ENCODE peak calls at places on chromosomes 1 and 21, in nine cellular contexts. W is IMR-90, D is A673, E is mammary epithelial cell, Z is progenitor cell of endocrine pancreas, U is BJ, O is ovary, N is GM12878, R is OCI-LY7. G is an unnamed sample.

GRCh38 chr1:20729990-20730689 is 2.4 kb downstream of the SH2D5 start:
- DNase-seq in W (no peak), D (no peak), E (no peak), Z (no peak), U (no peak), O (no peak), N (no peak), R (no peak), G (peak)

GRCh38 chr1:45953934-45954333 is 150.5 kb downstream of the MAST2 start:
- DNase-seq in W (peak), D (no peak), E (no peak), Z (no peak), U (no peak), O (no peak), N (no peak), R (no peak), G (no peak)

GRCh38 chr1:69221492-69221990 is 346.2 kb upstream of the LRRC7 start:
- DNase-seq in W (no peak), D (peak), E (no peak), Z (no peak), U (no peak), O (no peak), N (no peak), R (no peak), G (no peak)

GRCh38 chr1:13828454-13829151 is 128.6 kb downstream of the PRDM2 start:
- DNase-seq in W (no peak), D (no peak), E (no peak), Z (peak), U (no peak), O (peak), N (no peak), R (peak), G (peak)

GRCh38 chr1:9798236-9799130 is 25.3 kb downstream of the CLSTN1 start:
- DNase-seq in W (peak), D (no peak), E (peak), Z (no peak), U (peak), O (peak), N (no peak), R (no peak), G (no peak)

GRCh38 chr1:75345538-75346292 is 211.5 kb downstream of the LHX8 start:
- DNase-seq in W (no peak), D (peak), E (peak), Z (no peak), U (no peak), O (no peak), N (no peak), R (no peak), G (no peak)

GRCh38 chr1:8374812-8375211 is 56.9 kb downstream of the SLC45A1 start:
- DNase-seq in W (peak), D (peak), E (peak), Z (no peak), U (no peak), O (no peak), N (no peak), R (peak), G (no peak)

GRCh38 chr1:81179239-81179638 is 621.5 kb upstream of the ADGRL2 start:
- DNase-seq in W (peak), D (no peak), E (peak), Z (no peak), U (peak), O (no peak), N (no peak), R (no peak), G (no peak)

GRCh38 chr1:235843458-235843857 is 23.2 kb downstream of the LYST start:
- DNase-seq in W (peak), D (peak), E (peak), Z (no peak), U (no peak), O (no peak), N (no peak), R (peak), G (peak)

GRCh38 chr1:167447521-167448136 is 70.7 kb downstream of the CD247 start:
- DNase-seq in W (no peak), D (no peak), E (peak), Z (no peak), U (no peak), O (no peak), N (no peak), R (peak), G (no peak)

GRCh38 chr21:38325761-38326420 is 69.1 kb downstream of the KCNJ15 start:
- DNase-seq in W (no peak), D (no peak), E (no peak), Z (no peak), U (no peak), O (no peak), N (no peak), R (no peak), G (no peak)
- TF ChIP-seq CTCF in W (no peak), D (no peak), E (no peak), Z (no peak), U (no peak), O (no peak), N (no peak), R (no peak), G (no peak)

GRCh38 chr1:152741656-152742055 is 16.2 kb upstream of the KPRP start:
- DNase-seq in W (no peak), D (no peak), E (no peak), Z (no peak), U (no peak), O (no peak), N (no peak), R (no peak), G (no peak)

GRCh38 chr1:152745765-152746444 is 11.9 kb upstream of the KPRP start:
- DNase-seq in W (no peak), D (no peak), E (no peak), Z (no peak), U (no peak), O (no peak), N (no peak), R (no peak), G (no peak)

GRCh38 chr1:152743371-152744145 is 14.3 kb upstream of the KPRP start:
- DNase-seq in W (peak), D (no peak), E (peak), Z (no peak), U (no peak), O (no peak), N (no peak), R (no peak), G (no peak)

GRCh38 chr1:152747831-152748230 is 10.0 kb upstream of the KPRP start:
- DNase-seq in W (no peak), D (no peak), E (peak), Z (no peak), U (no peak), O (no peak), N (no peak), R (no peak), G (no peak)

GRCh38 chr1:152745289-152745704 is 12.5 kb upstream of the KPRP start:
- DNase-seq in W (peak), D (peak), E (peak), Z (no peak), U (no peak), O (no peak), N (no peak), R (peak), G (no peak)
- TF ChIP-seq CTCF in W (no peak), D (peak), E (peak), Z (no peak), U (no peak), O (no peak), N (peak), R (peak), G (no peak)

GRCh38 chr1:54975709-54976108 is 4.7 kb upstream of the TMEM61 start:
- DNase-seq in W (no peak), D (no peak), E (no peak), Z (no peak), U (no peak), O (no peak), N (no peak), R (no peak), G (peak)

GRCh38 chr1:54972436-54972835 is 8.0 kb upstream of the TMEM61 start:
- DNase-seq in W (no peak), D (no peak), E (no peak), Z (no peak), U (no peak), O (no peak), N (no peak), R (no peak), G (peak)

GRCh38 chr1:54970901-54971300 is 9.5 kb upstream of the TMEM61 start:
- DNase-seq in W (no peak), D (no peak), E (peak), Z (no peak), U (no peak), O (no peak), N (no peak), R (no peak), G (no peak)

GRCh38 chr1:54971317-54971791 is 9.1 kb upstream of the TMEM61 start:
- DNase-seq in W (peak), D (no peak), E (peak), Z (no peak), U (no peak), O (no peak), N (peak), R (no peak), G (peak)

DNA sequence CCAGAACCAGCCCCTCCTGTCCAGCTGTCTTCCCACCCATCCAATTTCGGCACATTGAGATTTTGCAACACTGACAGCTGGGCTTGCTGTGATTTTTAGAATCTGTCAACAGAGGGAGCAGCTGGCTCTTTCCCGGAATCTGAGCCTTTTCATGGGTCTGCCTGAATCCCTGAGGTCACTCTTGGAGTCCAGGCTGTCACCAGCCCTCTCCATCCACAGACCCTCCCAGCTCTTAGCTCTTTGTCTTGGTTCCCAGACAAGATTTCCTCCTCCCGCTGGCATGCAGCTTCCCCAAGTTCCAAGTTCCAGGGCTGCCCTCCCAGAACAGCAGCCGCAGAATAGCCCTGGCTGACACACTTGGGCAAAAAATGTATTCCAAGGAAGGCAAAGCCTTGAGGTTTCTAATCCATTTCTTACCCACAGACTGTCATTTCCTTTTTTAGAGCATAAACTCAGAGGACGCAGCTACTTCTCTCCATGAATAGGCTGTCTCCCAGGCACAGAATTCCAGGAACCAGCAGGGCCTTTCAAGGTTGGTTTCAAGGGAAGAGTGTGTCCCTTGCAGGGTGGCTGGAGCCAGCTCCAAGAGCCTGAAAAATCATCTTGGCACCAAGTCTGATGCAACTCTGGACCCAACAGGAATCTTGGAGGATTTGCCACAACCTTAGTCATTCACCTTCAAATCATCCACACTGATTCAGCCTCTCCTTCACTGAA is 7.1 kb upstream of the TMEM61 start:
- DNase-seq in W (peak), D (peak), E (no peak), Z (no peak), U (no peak), O (no peak), N (no peak), R (no peak), G (peak)
- TF ChIP-seq CTCF in W (peak), D (peak), E (peak), Z (peak), U (peak), O (no peak), N (no peak), R (no peak), G (no peak)

GRCh38 chr1:182002570-182002969 is 58.9 kb downstream of the ZNF648 start:
- DNase-seq in W (no peak), D (no peak), E (no peak), Z (no peak), U (no peak), O (no peak), N (no peak), R (no peak), G (no peak)

GRCh38 chr1:181998858-181999257 is 62.7 kb downstream of the ZNF648 start:
- DNase-seq in W (no peak), D (no peak), E (no peak), Z (no peak), U (no peak), O (no peak), N (no peak), R (no peak), G (no peak)

GRCh38 chr1:182003025-182003725 is 58.3 kb downstream of the ZNF648 start:
- DNase-seq in W (no peak), D (no peak), E (no peak), Z (no peak), U (no peak), O (no peak), N (no peak), R (no peak), G (no peak)

GRCh38 chr1:182004601-182005000 is 56.9 kb downstream of the ZNF648 start:
- DNase-seq in W (no peak), D (no peak), E (no peak), Z (no peak), U (no peak), O (no peak), N (no peak), R (no peak), G (no peak)

DNA sequence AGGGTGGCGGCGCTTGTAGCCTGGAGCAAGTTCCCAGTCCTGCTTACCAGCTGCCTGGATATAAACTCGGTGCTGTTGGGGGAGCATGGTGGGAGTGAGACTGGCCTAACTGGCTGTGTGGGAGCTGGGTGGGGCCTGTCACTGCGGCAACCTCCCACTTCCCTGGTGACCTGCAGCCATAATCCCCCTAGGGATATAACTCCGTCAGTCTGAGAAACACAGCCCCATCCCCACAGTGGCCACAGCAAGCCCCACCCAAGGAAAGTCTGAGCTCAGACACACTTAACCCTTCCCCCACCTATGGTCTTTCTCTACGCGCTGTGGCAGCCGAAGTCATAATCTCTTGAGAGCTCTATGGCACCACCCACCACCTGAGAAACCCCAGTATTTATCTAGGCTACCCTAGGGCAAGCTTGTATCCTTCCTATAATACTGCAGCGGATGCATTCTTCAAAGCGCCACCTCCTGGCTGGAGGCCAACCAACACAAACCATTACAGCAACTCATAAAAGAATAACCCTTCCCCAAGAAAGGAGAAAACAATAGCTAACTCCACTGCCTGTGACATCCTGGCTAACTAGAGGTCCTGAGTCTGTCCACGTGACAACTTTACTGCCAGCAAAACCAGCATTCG is 57.4 kb downstream of the ZNF648 start:
- DNase-seq in W (no peak), D (no peak), E (no peak), Z (no peak), U (no peak), O (no peak), N (no peak), R (no peak), G (no peak)
- TF ChIP-seq CTCF in W (no peak), D (no peak), E (no peak), Z (peak), U (no peak), O (no peak), N (no peak), R (peak), G (no peak)

GRCh38 chr1:220516014-220516721 is 11.8 kb upstream of the MARK1 start:
- DNase-seq in W (no peak), D (no peak), E (peak), Z (no peak), U (no peak), O (no peak), N (no peak), R (no peak), G (no peak)
- TF ChIP-seq CTCF in W (no peak), D (no peak), E (no peak), Z (no peak), U (no peak), O (no peak), N (no peak), R (no peak), G (no peak)

DNA sequence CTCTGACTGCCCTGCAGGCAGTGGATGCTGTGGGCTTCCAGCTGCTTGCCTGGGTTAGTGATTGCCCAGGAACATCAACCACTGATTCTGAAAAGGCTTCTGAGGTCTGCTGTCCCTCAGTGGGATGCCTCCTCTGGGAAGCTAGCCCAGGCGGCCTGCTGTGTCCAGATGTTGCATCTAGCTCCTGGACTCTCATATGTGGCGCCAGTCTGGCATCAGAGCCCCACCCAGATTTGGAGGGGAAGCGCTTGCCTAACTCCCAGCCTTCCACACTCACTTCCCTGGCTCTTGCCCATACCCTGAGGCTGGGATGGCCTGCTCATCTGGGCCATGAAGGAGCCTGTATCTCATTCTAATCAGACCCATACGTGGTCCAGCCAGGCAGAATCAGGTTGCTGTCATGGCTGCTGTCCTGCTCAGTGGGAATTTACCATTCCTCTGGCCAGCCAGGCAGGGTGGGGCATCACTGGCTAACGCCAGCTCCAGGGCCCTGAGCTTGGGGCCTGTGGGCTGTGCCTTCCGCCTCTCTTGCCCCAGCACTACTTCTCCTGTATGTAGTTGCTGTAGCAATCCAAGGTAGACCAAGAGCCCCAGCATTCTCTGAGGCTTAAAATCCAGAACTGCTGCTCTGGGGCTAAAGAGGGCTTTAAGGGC is 4.1 kb downstream of the CSF1 start:
- DNase-seq in W (peak), D (no peak), E (no peak), Z (no peak), U (peak), O (no peak), N (no peak), R (no peak), G (no peak)
- TF ChIP-seq CTCF in W (no peak), D (no peak), E (no peak), Z (no peak), U (no peak), O (no peak), N (no peak), R (no peak), G (no peak)

DNA sequence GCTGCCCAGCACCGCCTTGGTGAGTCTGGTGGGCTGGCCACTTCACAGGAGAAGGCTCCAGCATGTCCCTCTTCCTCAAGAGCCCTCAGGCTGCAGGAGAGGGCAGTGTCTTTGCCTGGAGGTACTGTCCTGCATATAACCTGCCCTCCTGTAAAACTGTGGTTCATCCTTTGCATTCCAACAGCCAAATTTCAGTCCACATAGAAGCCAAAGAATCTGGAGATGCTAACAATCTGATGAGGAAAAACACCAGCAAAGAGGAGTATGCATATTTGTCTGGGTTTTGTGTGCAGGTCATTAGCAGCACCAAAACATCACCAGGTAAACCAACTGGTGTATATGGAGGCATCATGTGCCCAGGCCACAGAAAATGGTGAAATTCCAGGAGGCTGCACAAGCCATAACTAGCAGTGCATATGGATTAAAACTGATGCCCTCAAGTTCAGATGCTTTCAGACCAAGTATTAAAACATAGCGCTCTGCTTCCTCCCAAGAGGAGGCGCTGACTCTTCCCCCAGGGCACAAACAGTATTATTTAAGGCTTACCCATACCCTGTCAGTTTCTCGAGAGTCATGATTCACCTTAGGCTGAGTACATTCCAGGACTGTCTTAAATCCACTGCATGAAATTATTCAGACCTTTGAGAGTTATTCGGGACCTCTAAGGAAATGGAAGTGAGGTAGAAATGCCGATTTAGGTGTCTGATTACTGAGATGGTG is 150.5 kb upstream of the COA6 start:
- DNase-seq in W (no peak), D (no peak), E (peak), Z (no peak), U (no peak), O (no peak), N (no peak), R (no peak), G (no peak)
- TF ChIP-seq CTCF in W (no peak), D (no peak), E (no peak), Z (no peak), U (no peak), O (no peak), N (no peak), R (no peak), G (no peak)

DNA sequence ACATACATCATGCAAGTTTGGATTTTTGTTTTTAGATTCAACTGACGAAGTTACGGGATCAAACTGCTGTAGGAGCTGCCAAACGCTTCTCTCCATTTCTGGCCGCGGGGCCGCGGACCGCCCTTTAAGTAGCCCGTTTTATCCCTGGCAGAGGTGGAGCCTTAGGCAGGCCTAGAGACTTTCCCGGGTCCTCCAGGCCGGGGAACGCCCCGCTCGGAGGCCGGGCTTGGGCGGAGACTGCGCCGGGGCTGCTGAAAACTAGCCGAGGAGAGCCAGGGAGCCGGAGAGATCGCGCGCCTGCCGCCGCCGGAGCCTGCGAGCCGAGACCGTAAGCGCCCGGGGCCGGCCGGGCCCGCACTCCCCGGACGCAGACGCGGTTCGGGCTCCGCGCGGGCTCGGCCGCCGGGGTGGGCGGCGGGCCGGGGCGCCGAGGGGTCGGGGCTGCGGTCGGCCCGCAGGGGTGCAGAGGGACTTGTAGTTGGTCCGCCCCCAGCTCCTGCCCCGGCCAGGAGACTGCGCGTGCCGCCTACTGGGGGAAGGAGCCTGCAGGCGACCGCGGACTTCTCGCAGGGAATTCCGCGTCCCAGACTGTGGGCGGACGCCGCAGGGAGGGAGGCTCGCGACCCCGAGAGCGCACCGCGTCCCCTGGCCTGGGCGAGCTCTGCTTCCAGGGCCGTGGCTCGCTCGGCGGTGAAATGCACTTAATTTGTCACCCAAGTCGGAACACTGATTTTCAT is at the start of gene EPHX1:
- DNase-seq in W (peak), D (peak), E (peak), Z (peak), U (peak), O (peak), N (peak), R (peak), G (peak)
- TF ChIP-seq CTCF in W (peak), D (peak), E (no peak), Z (peak), U (peak), O (no peak), N (peak), R (no peak), G (peak)

DNA sequence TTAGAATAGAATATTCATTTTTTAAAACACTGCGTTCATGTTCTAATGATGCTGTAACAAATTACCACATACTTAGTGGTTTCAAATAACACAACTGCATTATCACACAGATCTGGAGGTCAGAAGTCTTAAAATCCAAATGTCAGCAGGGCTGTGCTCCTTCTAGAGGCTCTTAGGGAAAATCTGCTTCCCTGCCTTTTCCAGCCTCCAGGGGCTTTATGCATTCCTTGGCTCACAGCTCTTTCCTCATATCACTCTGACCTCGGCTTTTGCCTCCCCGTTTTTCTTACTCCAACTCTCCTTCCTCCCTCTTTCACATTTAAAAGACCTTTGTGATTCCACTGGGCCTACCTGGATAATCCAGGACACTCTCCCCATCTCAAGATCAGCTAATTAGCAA is 18.6 kb upstream of the FMN2 start:
- DNase-seq in W (no peak), D (no peak), E (no peak), Z (no peak), U (no peak), O (no peak), N (no peak), R (no peak), G (no peak)
- TF ChIP-seq CTCF in W (no peak), D (no peak), E (no peak), Z (no peak), U (peak), O (no peak), N (no peak), R (no peak), G (no peak)